ENCODE peak calls at places on chromosome 1, in eight cellular contexts. G is left colon; D is fibroblast of the conjunctiva; A is activated CD8-positive, alpha-beta memory T cell treated with anti-CD3 and anti-CD28 coated beads, Interleukin-2, amount 10 ng/mL, durations not matched to agents 7 days and 5 days; P is G401; K is CD8-positive, alpha-beta T cell; R is aorta; J is activated gamma-delta T cell. B is an unnamed sample.

GRCh38 chr1:178344513-178345077 is 152.2 kb downstream of the CLEC20A start:
- DNase-seq in G (no peak), D (peak), A (no peak), P (peak), K (no peak), R (no peak), J (no peak), B (no peak)

GRCh38 chr1:28193701-28194161 is 17.2 kb upstream of the PTAFR start:
- DNase-seq in G (no peak), D (no peak), A (no peak), P (no peak), K (no peak), R (no peak), J (no peak), B (no peak)

GRCh38 chr1:27341525-27342252 is at the start of gene SYTL1:
- DNase-seq in G (peak), D (no peak), A (peak), P (peak), K (peak), R (no peak), J (peak), B (no peak)

GRCh38 chr1:92515796-92516201 is 29.1 kb upstream of the GFI1 start:
- DNase-seq in G (no peak), D (no peak), A (no peak), P (no peak), K (no peak), R (no peak), J (no peak), B (no peak)

GRCh38 chr1:5944848-5945167 is 47.4 kb downstream of the NPHP4 start:
- DNase-seq in G (no peak), D (no peak), A (peak), P (no peak), K (no peak), R (peak), J (no peak), B (no peak)

GRCh38 chr1:152035406-152036315 is 1.1 kb downstream of the S100A11 start:
- DNase-seq in G (peak), D (no peak), A (no peak), P (no peak), K (no peak), R (no peak), J (no peak), B (peak)

GRCh38 chr1:207321790-207322530 is 482 bp downstream of the CD55 start:
- DNase-seq in G (no peak), D (no peak), A (no peak), P (peak), K (no peak), R (no peak), J (no peak), B (no peak)

GRCh38 chr1:53120659-53121058 is 21.8 kb downstream of the SLC1A7 start:
- DNase-seq in G (no peak), D (no peak), A (no peak), P (no peak), K (no peak), R (no peak), J (no peak), B (no peak)

GRCh38 chr1:202210370-202210769 is 16.8 kb downstream of the LGR6 start:
- DNase-seq in G (no peak), D (no peak), A (peak), P (peak), K (no peak), R (no peak), J (peak), B (no peak)

GRCh38 chr1:207298666-207299065 is 22.8 kb upstream of the CD55 start:
- DNase-seq in G (no peak), D (no peak), A (no peak), P (no peak), K (no peak), R (no peak), J (no peak), B (no peak)